ENCODE peak calls at places on chromosomes 4 and X, in six cellular contexts. Z is kidney, D is choroid plexus epithelial cell, W is prostate gland, A is tibial artery, P is astrocyte of the spinal cord. G is an unnamed sample.

GRCh38 chr4:10667651-10668341 is 16.8 kb downstream of the CLNK start:
- DNase-seq in Z (no peak), D (no peak), W (no peak), A (no peak), P (no peak), G (no peak)

GRCh38 chr4:42965326-42965725 is 72.8 kb downstream of the GRXCR1 start:
- DNase-seq in Z (no peak), D (no peak), W (no peak), A (no peak), P (no peak), G (peak)

GRCh38 chrX:154535892-154536291 is 10.8 kb downstream of the G6PD start:
- DNase-seq in Z (no peak), D (no peak), W (no peak), A (no peak), P (no peak), G (no peak)

GRCh38 chr4:185534850-185535761 is at the start of gene PDLIM3:
- DNase-seq in Z (peak), D (no peak), W (peak), A (peak), P (peak), G (peak)

GRCh38 chr4:81875962-81876650 is 404.4 kb upstream of the RASGEF1B start:
- DNase-seq in Z (no peak), D (no peak), W (no peak), A (no peak), P (no peak), G (no peak)

GRCh38 chr4:140888059-140888458 is 131.9 kb upstream of the TBC1D9 start:
- DNase-seq in Z (no peak), D (no peak), W (no peak), A (no peak), P (no peak), G (no peak)

GRCh38 chr4:175325230-175325629 is 407.1 kb downstream of the ADAM29 start:
- DNase-seq in Z (no peak), D (peak), W (no peak), A (no peak), P (peak), G (no peak)

GRCh38 chr4:20428410-20429160 is 176.9 kb downstream of the SLIT2 start:
- DNase-seq in Z (no peak), D (peak), W (no peak), A (no peak), P (peak), G (no peak)

GRCh38 chrX:68710870-68711576 is 63.6 kb downstream of the STARD8 start:
- DNase-seq in Z (peak), D (peak), W (peak), A (peak), P (peak), G (no peak)

GRCh38 chr4:171017596-171017995 is 795.6 kb upstream of the GALNTL6 start:
- DNase-seq in Z (no peak), D (peak), W (no peak), A (no peak), P (no peak), G (no peak)

GRCh38 chrX:125786306-125786705 is 379.8 kb downstream of the DCAF12L2 start:
- DNase-seq in Z (no peak), D (no peak), W (no peak), A (no peak), P (peak), G (no peak)

GRCh38 chr4:8586671-8587468 is 5.7 kb upstream of the CPZ start:
- DNase-seq in Z (peak), D (no peak), W (no peak), A (no peak), P (no peak), G (peak)

GRCh38 chr4:101287332-101287731 is 60.0 kb downstream of the PPP3CA start:
- DNase-seq in Z (no peak), D (peak), W (no peak), A (no peak), P (no peak), G (no peak)

GRCh38 chrX:41692162-41692749 is 3.5 kb downstream of the GPR34 start:
- DNase-seq in Z (no peak), D (peak), W (no peak), A (no peak), P (peak), G (no peak)

GRCh38 chr4:1470393-1470670 is 64.1 kb upstream of the NKX1-1 start:
- DNase-seq in Z (no peak), D (no peak), W (no peak), A (no peak), P (no peak), G (no peak)

GRCh38 chr4:187608001-187608421 is 387.6 kb upstream of the ZFP42 start:
- DNase-seq in Z (no peak), D (peak), W (no peak), A (no peak), P (peak), G (no peak)

GRCh38 chrX:140918398-140919043 is 83.9 kb upstream of the SPANXB1 start:
- DNase-seq in Z (no peak), D (peak), W (no peak), A (no peak), P (peak), G (peak)

GRCh38 chr4:26342328-26343040 is 21.7 kb downstream of the RBPJ start:
- DNase-seq in Z (no peak), D (peak), W (no peak), A (no peak), P (peak), G (no peak)

GRCh38 chrX:78035061-78035460 is 65.6 kb upstream of the PGAM4 start:
- DNase-seq in Z (no peak), D (no peak), W (no peak), A (no peak), P (no peak), G (no peak)

GRCh38 chrX:144388738-144389137 is 504.9 kb downstream of the UBE2NL start:
- DNase-seq in Z (no peak), D (no peak), W (no peak), A (no peak), P (no peak), G (no peak)

GRCh38 chr4:47483722-47484121 is 1.4 kb upstream of the ATP10D start:
- DNase-seq in Z (no peak), D (peak), W (no peak), A (no peak), P (no peak), G (no peak)

GRCh38 chr4:47484169-47484568 is 906 bp upstream of the ATP10D start:
- DNase-seq in Z (no peak), D (no peak), W (no peak), A (no peak), P (no peak), G (no peak)

GRCh38 chr4:47485047-47485692 is at the start of gene ATP10D:
- DNase-seq in Z (peak), D (peak), W (peak), A (peak), P (peak), G (peak)

GRCh38 chr4:47488706-47489105 is 3.6 kb downstream of the ATP10D start:
- DNase-seq in Z (no peak), D (no peak), W (no peak), A (no peak), P (no peak), G (no peak)

DNA sequence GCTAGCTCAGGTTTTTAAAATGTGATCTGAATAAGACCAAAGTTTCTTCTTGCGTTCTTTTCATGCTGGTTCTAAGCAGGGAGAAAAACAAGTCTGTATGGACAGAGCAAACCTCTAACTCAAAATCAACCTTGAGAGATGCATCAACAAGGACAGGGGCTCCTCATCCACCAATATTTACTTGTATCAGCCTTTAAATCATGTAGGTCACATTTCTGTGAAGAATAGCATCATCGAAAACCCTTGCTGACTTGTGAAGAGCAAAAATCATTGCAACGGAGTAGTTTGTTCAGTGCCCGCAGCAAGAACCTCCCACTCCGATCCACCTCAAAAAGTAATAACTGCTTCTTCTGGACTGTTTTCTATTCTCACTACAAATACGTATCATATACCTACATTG is 1.2 kb downstream of the ATP10D start:
- DNase-seq in Z (no peak), D (peak), W (no peak), A (no peak), P (peak), G (no peak)
- H3K4me3 ChIP-seq in Z (peak), D (peak), W (peak), A (peak), P (peak), G (peak)

DNA sequence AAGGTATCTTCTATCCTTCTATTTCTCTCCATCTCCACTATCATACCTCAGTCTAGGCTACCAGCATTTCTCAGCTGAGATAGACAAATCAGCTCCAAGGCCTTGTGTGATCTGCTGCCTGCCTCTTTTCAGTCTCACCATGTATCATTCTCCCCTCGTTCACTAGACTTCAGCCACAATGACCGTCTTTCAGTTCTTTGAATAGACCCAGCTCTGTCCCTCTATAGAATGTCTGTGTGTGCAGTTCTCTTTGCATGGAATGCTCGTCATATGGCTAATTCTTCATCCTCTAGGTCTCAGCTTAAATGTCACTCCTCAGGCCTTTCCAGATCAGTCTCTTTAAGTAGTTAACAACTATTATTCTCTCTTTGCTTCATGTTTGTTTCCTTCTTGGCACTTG is 6.5 kb downstream of the IGBP1 start:
- DNase-seq in Z (no peak), D (no peak), W (no peak), A (no peak), P (no peak), G (no peak)
- H3K4me3 ChIP-seq in Z (no peak), D (no peak), W (no peak), A (no peak), P (no peak), G (no peak)

GRCh38 chr4:142844782-142845181 is 1.3 kb downstream of the INPP4B start:
- DNase-seq in Z (no peak), D (no peak), W (no peak), A (no peak), P (no peak), G (no peak)
- H3K4me3 ChIP-seq in Z (no peak), D (no peak), W (no peak), A (peak), P (no peak), G (no peak)

DNA sequence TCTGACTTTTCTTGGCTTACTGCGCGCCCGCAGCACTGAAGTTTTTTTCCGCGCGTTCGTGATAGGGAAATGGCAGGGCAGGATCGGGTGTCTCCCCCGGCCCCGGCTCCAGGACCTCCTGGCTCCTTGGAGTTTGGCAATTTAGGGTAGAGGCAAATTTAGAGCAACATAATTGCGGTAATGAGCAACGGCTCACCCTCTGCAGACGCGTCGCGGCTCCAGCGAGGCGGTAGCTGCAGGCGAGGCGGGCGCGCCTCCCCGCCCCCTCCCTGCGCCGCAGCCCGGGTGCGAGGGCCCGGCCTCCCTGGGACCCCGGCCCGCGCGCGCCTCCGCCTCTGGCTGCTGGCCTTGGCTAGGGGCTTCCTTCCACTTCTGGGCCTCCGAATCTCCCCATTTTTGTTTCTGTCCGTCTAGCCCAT is 6.2 kb downstream of the MSX1 start:
- DNase-seq in Z (peak), D (no peak), W (no peak), A (no peak), P (no peak), G (no peak)
- H3K4me3 ChIP-seq in Z (no peak), D (peak), W (no peak), A (peak), P (peak), G (no peak)

DNA sequence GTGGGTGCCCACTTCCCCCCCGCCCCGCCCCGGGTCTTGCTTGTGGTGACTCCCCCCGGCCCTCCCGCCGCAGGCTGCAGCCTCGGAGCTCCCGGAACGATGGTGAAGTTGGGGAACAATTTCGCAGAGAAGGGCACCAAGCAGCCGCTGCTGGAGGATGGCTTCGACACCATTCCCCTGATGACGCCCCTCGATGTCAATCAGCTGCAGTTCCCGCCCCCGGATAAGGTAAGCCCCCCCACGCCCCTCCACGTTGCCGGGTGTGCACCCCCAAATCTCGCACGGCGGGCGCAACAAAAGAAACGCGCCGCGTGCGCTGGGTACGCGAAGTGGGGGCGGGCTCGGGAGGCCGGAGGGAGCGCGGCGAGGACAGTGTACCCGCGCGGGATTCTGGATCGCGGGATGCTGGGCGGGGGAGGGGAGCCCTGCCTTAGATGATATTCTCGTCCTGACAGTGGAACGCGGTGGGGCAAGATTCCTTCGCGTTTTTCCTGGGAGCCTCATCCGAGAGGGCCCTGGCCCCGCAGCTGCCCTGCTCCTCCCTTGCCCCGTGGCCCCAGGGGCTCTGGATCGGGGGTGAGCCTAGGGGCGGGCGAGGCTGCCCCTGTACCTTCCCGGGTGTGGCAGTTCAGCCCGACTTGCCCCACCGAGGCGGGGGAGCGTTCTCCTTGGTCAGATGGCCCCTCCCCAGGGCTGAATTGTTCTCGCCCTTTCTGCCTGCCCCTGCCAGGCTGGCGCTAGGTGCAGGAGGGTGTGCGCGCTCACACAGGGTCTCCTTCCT is 819 bp downstream of the NSG1 start:
- DNase-seq in Z (peak), D (no peak), W (no peak), A (no peak), P (no peak), G (no peak)
- H3K4me3 ChIP-seq in Z (no peak), D (no peak), W (peak), A (peak), P (peak), G (no peak)

GRCh38 chr4:52750213-52750612 is 1.0 kb downstream of the ERVMER34-1 start:
- DNase-seq in Z (no peak), D (no peak), W (no peak), A (no peak), P (no peak), G (no peak)
- H3K4me3 ChIP-seq in Z (no peak), D (no peak), W (no peak), A (no peak), P (no peak), G (no peak)

GRCh38 chrX:106811131-106811910 is 8.8 kb downstream of the TBC1D8B start:
- DNase-seq in Z (no peak), D (peak), W (no peak), A (no peak), P (no peak), G (no peak)
- H3K4me3 ChIP-seq in Z (no peak), D (no peak), W (no peak), A (no peak), P (no peak), G (no peak)

G was measured in MM.1S.